ENCODE peak calls at places on chromosomes 1 and 21, in four cellular contexts. C, B, S and H are unnamed samples.

GRCh38 chr21:39074508-39074907 is 108.7 kb downstream of the PSMG1 start:
- DNase-seq in B (no peak), C (no peak), S (no peak), H (no peak)

GRCh38 chr1:39499668-39500067 is 8.2 kb downstream of the BMP8A start:
- DNase-seq in S (no peak), B (no peak), C (no peak), H (no peak)

GRCh38 chr1:25461783-25462182 is 31.1 kb downstream of the MACO1 start:
- DNase-seq in B (no peak), C (no peak), S (no peak), H (no peak)

GRCh38 chr1:1187938-1188337 is 14.3 kb downstream of the TTLL10 start:
- DNase-seq in C (no peak), B (no peak), S (no peak), H (no peak)

GRCh38 chr1:80973101-80973500 is 827.6 kb upstream of the ADGRL2 start:
- DNase-seq in C (no peak), B (no peak), S (no peak), H (no peak)

GRCh38 chr1:202131956-202132821 is 9.5 kb downstream of the GPR37L1 start:
- DNase-seq in B (no peak), C (no peak), S (no peak), H (no peak)

GRCh38 chr1:236284291-236284711 is 2.5 kb upstream of the ERO1B start:
- DNase-seq in B (peak), S (no peak), C (no peak), H (no peak)

GRCh38 chr1:232999960-233000625 is 49.7 kb downstream of the NTPCR start:
- DNase-seq in S (no peak), B (no peak), C (no peak), H (no peak)

GRCh38 chr1:35031103-35031452 is 667 bp downstream of the ZMYM6 start:
- DNase-seq in B (no peak), C (no peak), S (peak), H (no peak)

GRCh38 chr1:94063379-94063778 is 57.6 kb downstream of the ABCA4 start:
- DNase-seq in S (peak), C (no peak), B (no peak), H (no peak)

GRCh38 chr1:110462964-110463363 is 12.0 kb downstream of the PROK1 start:
- DNase-seq in C (no peak), B (no peak), S (no peak), H (no peak)

GRCh38 chr1:118028267-118028666 is 98.7 kb downstream of the WDR3 start:
- DNase-seq in S (no peak), B (no peak), C (no peak), H (no peak)

GRCh38 chr1:37887986-37888700 is 28.8 kb upstream of the MTF1 start:
- DNase-seq in B (no peak), S (no peak), C (no peak), H (no peak)

GRCh38 chr1:23854568-23854967 is 13.5 kb downstream of the FUCA1 start:
- DNase-seq in C (no peak), S (peak), B (no peak), H (no peak)

GRCh38 chr1:15337656-15338402 is 71.9 kb upstream of the EFHD2 start:
- DNase-seq in C (no peak), B (no peak), S (peak), H (peak)

GRCh38 chr1:109931189-109931672 is 20.6 kb downstream of the CSF1 start:
- DNase-seq in S (peak), B (no peak), C (no peak), H (peak)

GRCh38 chr1:20787775-20788488 is 825 bp upstream of the HP1BP3 start:
- DNase-seq in S (peak), B (no peak), C (peak), H (peak)

GRCh38 chr21:46622226-46622625 is 13.2 kb upstream of the PRMT2 start:
- DNase-seq in B (peak), S (no peak), C (no peak), H (no peak)

GRCh38 chr1:206766251-206766856 is 4.2 kb upstream of the IL19 start:
- DNase-seq in C (no peak), S (peak), B (peak), H (peak)

DNA sequence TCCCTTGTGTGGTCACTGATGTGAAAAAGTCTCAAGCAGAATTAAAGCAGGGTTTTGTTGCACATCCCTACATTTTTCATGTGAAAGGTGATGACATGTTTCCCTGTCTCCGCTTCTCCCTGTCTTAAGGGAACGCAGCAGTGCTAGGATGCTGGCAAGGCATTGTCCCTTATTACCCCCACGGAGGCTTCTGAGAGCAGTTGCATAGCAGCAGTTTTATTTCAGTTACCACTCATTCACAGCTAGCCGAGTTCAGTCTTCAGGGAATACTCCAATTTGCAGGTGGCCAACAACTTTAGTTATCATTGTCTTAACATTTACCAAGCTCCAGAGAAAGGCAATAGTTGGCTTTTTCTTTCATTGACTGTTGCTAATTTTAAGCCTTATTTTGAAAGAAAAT is 89.1 kb downstream of the CLEC20A start:
- DNase-seq in S (peak), B (no peak), C (no peak), H (no peak)
- H3K4me3 ChIP-seq in S (no peak), B (no peak), C (no peak), H (no peak)

GRCh38 chr1:62689524-62689923 is 1.3 kb upstream of the DOCK7 start:
- DNase-seq in B (no peak), S (peak), C (no peak), H (no peak)
- H3K4me3 ChIP-seq in B (no peak), S (peak), C (peak), H (peak)

GRCh38 chr1:156645058-156645457 is 3.1 kb downstream of the BCAN start:
- DNase-seq in S (no peak), C (no peak), B (no peak), H (no peak)

GRCh38 chr1:156644640-156645039 is 2.7 kb downstream of the BCAN start:
- DNase-seq in C (no peak), B (no peak), S (no peak), H (no peak)

GRCh38 chr1:156643266-156644092 is 1.6 kb downstream of the BCAN start:
- DNase-seq in B (peak), S (no peak), C (no peak), H (no peak)

GRCh38 chr1:156645666-156646065 is 3.7 kb downstream of the BCAN start:
- DNase-seq in S (no peak), B (no peak), C (no peak), H (no peak)

DNA sequence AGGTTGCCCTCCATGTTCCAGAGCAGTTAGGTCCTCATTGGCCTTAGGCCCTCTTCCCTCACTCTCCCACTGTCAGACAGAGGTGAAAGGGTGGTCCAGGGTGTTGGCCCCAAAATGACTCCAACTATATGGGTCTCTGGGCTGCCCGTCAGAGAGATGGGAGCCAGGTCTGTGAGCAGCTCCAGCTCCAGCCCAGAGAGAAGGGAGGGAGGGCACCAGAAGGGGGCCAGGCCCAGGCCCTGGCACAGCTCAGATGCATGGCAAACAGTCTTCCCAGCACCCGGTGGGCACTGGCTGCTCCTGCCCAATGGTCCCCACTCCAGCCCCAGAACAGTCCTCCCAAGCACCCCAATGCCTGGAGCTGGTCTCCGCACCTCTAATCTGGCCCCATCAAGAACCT is 2.2 kb downstream of the BCAN start:
- DNase-seq in S (no peak), B (no peak), C (no peak), H (no peak)
- H3K4me3 ChIP-seq in S (no peak), B (no peak), C (no peak), H (no peak)

GRCh38 chr21:25862596-25862995 is 127.8 kb downstream of the GABPA start:
- DNase-seq in S (peak), B (peak), C (no peak), H (no peak)
- H3K4me3 ChIP-seq in S (no peak), B (no peak), C (no peak), H (no peak)